ENCODE peak calls at places on chromosome 6, in six cellular contexts. Z is lower leg skin, G is AG09309, B is T-helper 1 cell, E is right cardiac atrium, H is RWPE1. A is an unnamed sample.

GRCh38 chr6:162770955-162771354 is 43.2 kb downstream of the PACRG start:
- DNase-seq in Z (no peak), G (no peak), B (no peak), E (no peak), H (no peak), A (no peak)

GRCh38 chr6:163861627-163862026 is 447.1 kb downstream of the QKI start:
- DNase-seq in Z (no peak), G (no peak), B (no peak), E (no peak), H (no peak), A (no peak)

GRCh38 chr6:164275773-164276172 is 861.3 kb downstream of the QKI start:
- DNase-seq in Z (no peak), G (no peak), B (no peak), E (no peak), H (no peak), A (no peak)

GRCh38 chr6:90068264-90068663 is 174.0 kb downstream of the GJA10 start:
- DNase-seq in Z (no peak), G (no peak), B (no peak), E (no peak), H (peak), A (no peak)

GRCh38 chr6:21264288-21264818 is 329.2 kb upstream of the SOX4 start:
- DNase-seq in Z (no peak), G (no peak), B (no peak), E (no peak), H (no peak), A (no peak)

GRCh38 chr6:157954150-157955117 is 27.2 kb upstream of the SYNJ2 start:
- DNase-seq in Z (no peak), G (peak), B (no peak), E (no peak), H (no peak), A (no peak)

GRCh38 chr6:36386495-36387439 is 702 bp downstream of the ETV7 start:
- DNase-seq in Z (no peak), G (peak), B (peak), E (peak), H (peak), A (no peak)

GRCh38 chr6:111739257-111739696 is 133.6 kb upstream of the TRAF3IP2 start:
- DNase-seq in Z (no peak), G (no peak), B (no peak), E (no peak), H (no peak), A (no peak)

GRCh38 chr6:28343898-28344677 is 5.7 kb upstream of the ZKSCAN3 start:
- DNase-seq in Z (no peak), G (no peak), B (no peak), E (no peak), H (no peak), A (no peak)

GRCh38 chr6:122869437-122870024 is 80.5 kb downstream of the SMPDL3A start:
- DNase-seq in Z (no peak), G (no peak), B (no peak), E (no peak), H (peak), A (peak)

GRCh38 chr6:19446570-19446969 is 390.6 kb upstream of the ID4 start:
- DNase-seq in Z (no peak), G (no peak), B (no peak), E (no peak), H (no peak), A (no peak)

GRCh38 chr6:139308284-139308916 is 16.6 kb upstream of the TXLNB start:
- DNase-seq in Z (no peak), G (no peak), B (no peak), E (no peak), H (no peak), A (no peak)

GRCh38 chr6:146913842-146914562 is 290.2 kb upstream of the STXBP5 start:
- DNase-seq in Z (peak), G (peak), B (no peak), E (peak), H (peak), A (peak)

GRCh38 chr6:165340532-165340931 is 31.1 kb upstream of the C6orf118 start:
- DNase-seq in Z (no peak), G (no peak), B (no peak), E (no peak), H (no peak), A (no peak)

GRCh38 chr6:48881551-48881950 is 581.5 kb downstream of the MMUT start:
- DNase-seq in Z (no peak), G (no peak), B (no peak), E (no peak), H (no peak), A (no peak)

GRCh38 chr6:27894839-27895762 is 17.1 kb downstream of the OR2B2 start:
- DNase-seq in Z (peak), G (peak), B (peak), E (peak), H (peak), A (peak)

GRCh38 chr6:36131517-36132220 is 1.4 kb downstream of the MAPK13 start:
- DNase-seq in Z (no peak), G (peak), B (no peak), E (no peak), H (peak), A (no peak)

GRCh38 chr6:166313255-166314070 is 5.3 kb upstream of the PRR18 start:
- DNase-seq in Z (no peak), G (peak), B (peak), E (no peak), H (peak), A (peak)

GRCh38 chr6:31128093-31128676 is 7.9 kb upstream of the CDSN start:
- DNase-seq in Z (no peak), G (no peak), B (peak), E (peak), H (peak), A (peak)

GRCh38 chr6:52300489-52300931 is 16.0 kb upstream of the MCM3 start:
- DNase-seq in Z (no peak), G (no peak), B (no peak), E (no peak), H (no peak), A (no peak)

GRCh38 chr6:141326426-141326825 is 806.3 kb upstream of the GJE1 start:
- DNase-seq in Z (peak), G (peak), B (no peak), E (peak), H (peak), A (no peak)

GRCh38 chr6:63352587-63353281 is 33.0 kb upstream of the LGSN start:
- DNase-seq in Z (peak), G (no peak), B (no peak), E (no peak), H (peak), A (peak)

GRCh38 chr6:3825331-3825831 is 23.8 kb upstream of the FAM50B start:
- DNase-seq in Z (peak), G (no peak), B (no peak), E (peak), H (no peak), A (no peak)

GRCh38 chr6:40611912-40612311 is 24.7 kb upstream of the LRFN2 start:
- DNase-seq in Z (no peak), G (no peak), B (no peak), E (no peak), H (no peak), A (no peak)

GRCh38 chr6:130029163-130029562 is 10.8 kb downstream of the L3MBTL3 start:
- DNase-seq in Z (no peak), G (no peak), B (peak), E (no peak), H (no peak), A (no peak)

GRCh38 chr6:163263196-163263595 is 151.3 kb upstream of the QKI start:
- DNase-seq in Z (no peak), G (no peak), B (no peak), E (peak), H (no peak), A (no peak)

GRCh38 chr6:163443985-163444553 is 29.6 kb downstream of the QKI start:
- DNase-seq in Z (no peak), G (no peak), B (no peak), E (no peak), H (no peak), A (no peak)

GRCh38 chr6:139500977-139501376 is 126.5 kb upstream of the CITED2 start:
- DNase-seq in Z (no peak), G (no peak), B (no peak), E (no peak), H (no peak), A (no peak)

GRCh38 chr6:6414946-6415345 is 94.5 kb upstream of the F13A1 start:
- DNase-seq in Z (no peak), G (no peak), B (no peak), E (no peak), H (no peak), A (no peak)

GRCh38 chr6:6915813-6916547 is 191.8 kb upstream of the RREB1 start:
- DNase-seq in Z (peak), G (peak), B (no peak), E (peak), H (no peak), A (no peak)

GRCh38 chr6:116096979-116097816 is 3.5 kb upstream of the NT5DC1 start:
- DNase-seq in Z (no peak), G (no peak), B (no peak), E (no peak), H (no peak), A (no peak)

GRCh38 chr6:35590622-35591066 is 77.9 kb upstream of the TULP1 start:
- DNase-seq in Z (peak), G (no peak), B (no peak), E (peak), H (no peak), A (no peak)

GRCh38 chr6:108804976-108805375 is 43.2 kb upstream of the ARMC2 start:
- DNase-seq in Z (no peak), G (no peak), B (no peak), E (no peak), H (no peak), A (no peak)

GRCh38 chr6:166760288-166760687 is 133.2 kb upstream of the RPS6KA2 start:
- DNase-seq in Z (no peak), G (no peak), B (peak), E (no peak), H (no peak), A (no peak)

A was measured in neuronal stem cell.